ENCODE peak calls at places on chromosomes 1 and 21, in five cellular contexts. W is G401; L is H9; S is activated CD8-positive, alpha-beta memory T cell treated with anti-CD3 and anti-CD28 coated beads, Interleukin-2, amount 50 U/mL, for 4 hours; P is kidney glomerular epithelial cell. U is an unnamed sample.

GRCh38 chr1:72066431-72066830 is 215.9 kb downstream of the NEGR1 start:
- DNase-seq in W (no peak), L (no peak), S (no peak), P (no peak), U (no peak)

GRCh38 chr1:233518344-233518743 is 95.6 kb upstream of the KCNK1 start:
- DNase-seq in W (peak), L (peak), S (no peak), P (peak), U (peak)

GRCh38 chr1:144101397-144102050 is 129.7 kb upstream of the FAM72C start:
- DNase-seq in W (peak), L (peak), S (peak), P (no peak), U (no peak)

GRCh38 chr1:110450928-110451327 is at the start of gene PROK1:
- DNase-seq in W (no peak), L (no peak), S (no peak), P (no peak), U (no peak)

GRCh38 chr1:16971330-16972209 is 8.8 kb downstream of the MFAP2 start:
- DNase-seq in W (peak), L (peak), S (no peak), P (no peak), U (peak)

GRCh38 chr1:32014199-32014936 is 700 bp downstream of the KHDRBS1 start:
- DNase-seq in W (peak), L (peak), S (peak), P (peak), U (peak)

GRCh38 chr1:109116286-109116685 is 2.4 kb downstream of the ELAPOR1 start:
- DNase-seq in W (no peak), L (no peak), S (no peak), P (no peak), U (no peak)

GRCh38 chr1:63068626-63069025 is 253.7 kb upstream of the FOXD3 start:
- DNase-seq in W (no peak), L (no peak), S (no peak), P (peak), U (no peak)

GRCh38 chr21:44574457-44575306 is 1.2 kb downstream of the KRTAP10-4 start:
- DNase-seq in W (peak), L (no peak), S (no peak), P (no peak), U (peak)

GRCh38 chr1:9413877-9414213 is 121.2 kb downstream of the SPSB1 start:
- DNase-seq in W (no peak), L (no peak), S (no peak), P (peak), U (peak)

GRCh38 chr21:43903451-43904091 is 38.5 kb downstream of the AGPAT3 start:
- DNase-seq in W (peak), L (no peak), S (no peak), P (no peak), U (peak)

GRCh38 chr1:2014181-2014580 is 5.0 kb upstream of the GABRD start:
- DNase-seq in W (no peak), L (peak), S (no peak), P (no peak), U (peak)

GRCh38 chr1:81208441-81208840 is 592.3 kb upstream of the ADGRL2 start:
- DNase-seq in W (no peak), L (no peak), S (no peak), P (no peak), U (no peak)

GRCh38 chr1:40902634-40902897 is 40.4 kb upstream of the CITED4 start:
- DNase-seq in W (no peak), L (peak), S (no peak), P (no peak), U (no peak)

GRCh38 chr1:44775930-44776748 is 799 bp downstream of the RPS8 start:
- DNase-seq in W (no peak), L (no peak), S (peak), P (peak), U (no peak)

GRCh38 chr1:16719571-16720402 is 20.5 kb upstream of the RNU1-4 start:
- DNase-seq in W (no peak), L (peak), S (no peak), P (no peak), U (peak)

GRCh38 chr1:111334169-111334568 is 43.5 kb downstream of the CHIA start:
- DNase-seq in W (no peak), L (peak), S (peak), P (peak), U (peak)

GRCh38 chr21:42381347-42381984 is 14.4 kb downstream of the TMPRSS3 start:
- DNase-seq in W (peak), L (peak), S (peak), P (no peak), U (peak)

GRCh38 chr1:38700077-38700470 is 159.5 kb downstream of the RRAGC start:
- DNase-seq in W (no peak), L (no peak), S (no peak), P (no peak), U (no peak)

GRCh38 chr1:40438391-40439015 is 11.8 kb upstream of the ZFP69B start:
- DNase-seq in W (no peak), L (no peak), S (no peak), P (no peak), U (peak)

GRCh38 chr1:168428063-168428731 is 115.6 kb downstream of the XCL2 start:
- DNase-seq in W (peak), L (peak), S (no peak), P (no peak), U (peak)

GRCh38 chr1:28864695-28865094 is 49.7 kb upstream of the EPB41 start:
- DNase-seq in W (no peak), L (no peak), S (no peak), P (no peak), U (no peak)

GRCh38 chr1:18907021-18907913 is 4.9 kb upstream of the ALDH4A1 start:
- DNase-seq in W (peak), L (peak), S (peak), P (peak), U (peak)

GRCh38 chr1:38456564-38456876 is 403.1 kb downstream of the RRAGC start:
- DNase-seq in W (no peak), L (no peak), S (no peak), P (no peak), U (no peak)

GRCh38 chr1:62841587-62842169 is 57.7 kb downstream of the ATG4C start:
- DNase-seq in W (peak), L (no peak), S (no peak), P (peak), U (peak)

GRCh38 chr1:217087981-217088380 is 364.8 kb upstream of the ESRRG start:
- DNase-seq in W (peak), L (no peak), S (no peak), P (no peak), U (no peak)

GRCh38 chr1:10306435-10306834 is 92.4 kb upstream of the PGD start:
- DNase-seq in W (no peak), L (no peak), S (no peak), P (no peak), U (no peak)

GRCh38 chr1:114455102-114455785 is 55.8 kb downstream of the TRIM33 start:
- DNase-seq in W (no peak), L (no peak), S (no peak), P (no peak), U (no peak)

GRCh38 chr1:24966724-24967346 is 36.8 kb upstream of the RUNX3 start:
- DNase-seq in W (no peak), L (no peak), S (peak), P (no peak), U (no peak)